ENCODE peak calls at places on chromosomes 1 and 21, in nine cellular contexts. Q, F, K, U, H, T, M, Z and I are unnamed samples.

GRCh38 chr1:172531412-172531811 is 1.5 kb upstream of the SUCO start:
- DNase-seq in Q (no peak), F (no peak), K (no peak), U (no peak), H (no peak), T (no peak), M (no peak), Z (no peak), I (no peak)

GRCh38 chr1:201205036-201205435 is 14.4 kb downstream of the IGFN1 start:
- DNase-seq in Q (no peak), F (no peak), K (no peak), U (no peak), H (no peak), T (no peak), M (no peak), Z (no peak), I (no peak)

GRCh38 chr1:21857142-21857839 is 45.2 kb downstream of the LDLRAD2 start:
- DNase-seq in Q (no peak), F (peak), K (no peak), U (no peak), H (no peak), T (no peak), M (no peak), Z (peak), I (no peak)

GRCh38 chr1:156499703-156500577 is 635 bp downstream of the MEF2D start:
- DNase-seq in Q (peak), F (peak), K (no peak), U (peak), H (no peak), T (peak), M (peak), Z (no peak), I (no peak)

GRCh38 chr21:45981641-45982255 is at the start of gene COL6A1:
- DNase-seq in Q (no peak), F (peak), K (no peak), U (peak), H (peak), T (no peak), M (peak), Z (peak), I (peak)

GRCh38 chr1:198123146-198123545 is 33.7 kb upstream of the NEK7 start:
- DNase-seq in Q (no peak), F (no peak), K (no peak), U (no peak), H (no peak), T (no peak), M (no peak), Z (peak), I (no peak)

GRCh38 chr1:94727846-94728715 is 92.1 kb upstream of the SLC44A3 start:
- DNase-seq in Q (no peak), F (no peak), K (no peak), U (no peak), H (no peak), T (no peak), M (no peak), Z (peak), I (no peak)

GRCh38 chr1:188433428-188433827 is 1604.7 kb downstream of the PLA2G4A start:
- DNase-seq in Q (no peak), F (no peak), K (no peak), U (no peak), H (no peak), T (no peak), M (no peak), Z (no peak), I (no peak)

GRCh38 chr21:29676395-29676794 is 263.4 kb downstream of the GRIK1 start:
- DNase-seq in Q (no peak), F (no peak), K (no peak), U (no peak), H (no peak), T (no peak), M (no peak), Z (no peak), I (no peak)

GRCh38 chr1:34787461-34788420 is 5.1 kb upstream of the GJA4 start:
- DNase-seq in Q (peak), F (no peak), K (no peak), U (peak), H (no peak), T (peak), M (no peak), Z (peak), I (peak)

GRCh38 chr1:5239911-5240310 is 585.5 kb downstream of the AJAP1 start:
- DNase-seq in Q (no peak), F (no peak), K (no peak), U (no peak), H (no peak), T (no peak), M (peak), Z (no peak), I (no peak)

GRCh38 chr21:43968410-43969114 is 43.5 kb upstream of the TRAPPC10 start:
- DNase-seq in Q (no peak), F (no peak), K (no peak), U (no peak), H (no peak), T (no peak), M (no peak), Z (no peak), I (no peak)

GRCh38 chr21:41766883-41767605 is at the start of gene RIPK4:
- DNase-seq in Q (no peak), F (peak), K (no peak), U (peak), H (no peak), T (no peak), M (peak), Z (no peak), I (no peak)

GRCh38 chr21:41634211-41634694 is 126.3 kb upstream of the TMPRSS2 start:
- DNase-seq in Q (no peak), F (no peak), K (no peak), U (peak), H (no peak), T (no peak), M (no peak), Z (no peak), I (no peak)

GRCh38 chr1:40755052-40755451 is 28.5 kb upstream of the KCNQ4 start:
- DNase-seq in Q (no peak), F (no peak), K (no peak), U (no peak), H (no peak), T (no peak), M (no peak), Z (peak), I (no peak)

GRCh38 chr1:53309802-53310201 is 18.1 kb downstream of the LRP8 start:
- DNase-seq in Q (no peak), F (no peak), K (no peak), U (no peak), H (no peak), T (no peak), M (no peak), Z (no peak), I (no peak)

GRCh38 chr1:220353229-220354012 is 81.2 kb upstream of the RAB3GAP2 start:
- DNase-seq in Q (no peak), F (no peak), K (no peak), U (no peak), H (no peak), T (no peak), M (no peak), Z (no peak), I (no peak)

GRCh38 chr21:34983680-34984086 is 65.4 kb downstream of the RUNX1 start:
- DNase-seq in Q (peak), F (no peak), K (no peak), U (no peak), H (no peak), T (peak), M (no peak), Z (no peak), I (no peak)

GRCh38 chr1:244159646-244160045 is 108.6 kb downstream of the ZBTB18 start:
- DNase-seq in Q (no peak), F (no peak), K (no peak), U (no peak), H (no peak), T (no peak), M (no peak), Z (no peak), I (no peak)
- TF ChIP-seq CTCF in Q (no peak), F (no peak), K (no peak), U (no peak), H (no peak), T (no peak), M (no peak), Z (no peak), I (no peak)

DNA sequence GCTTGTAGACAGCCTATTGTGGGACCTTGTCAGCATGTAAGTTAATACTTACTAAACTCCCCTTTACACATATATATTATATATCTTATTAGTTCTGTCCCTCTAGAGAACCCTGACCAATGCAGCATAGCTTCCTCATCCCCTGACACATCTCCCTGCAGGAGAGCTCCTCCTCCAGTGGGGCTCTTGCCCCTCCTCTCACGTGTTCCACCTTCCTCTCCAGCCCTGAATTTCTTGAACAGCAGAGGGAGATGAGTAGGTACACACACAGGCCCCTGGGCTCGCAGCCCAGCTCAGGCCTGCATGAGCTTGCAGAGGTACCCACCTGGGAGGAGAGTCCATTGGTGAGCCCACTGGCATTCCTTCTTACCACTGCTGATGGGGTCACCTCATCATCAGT is 27.3 kb upstream of the GOLT1A start:
- DNase-seq in Q (no peak), F (no peak), K (no peak), U (no peak), H (no peak), T (no peak), M (no peak), Z (no peak), I (no peak)
- TF ChIP-seq CTCF in Q (no peak), F (no peak), K (no peak), U (no peak), H (no peak), T (no peak), M (no peak), Z (no peak), I (no peak)

GRCh38 chr1:151888972-151889570 is 20.2 kb downstream of the THEM4 start:
- DNase-seq in Q (no peak), F (no peak), K (no peak), U (no peak), H (no peak), T (peak), M (no peak), Z (no peak), I (no peak)
- TF ChIP-seq CTCF in Q (peak), F (peak), K (no peak), U (no peak), H (peak), T (peak), M (peak), Z (peak), I (peak)

GRCh38 chr1:19365711-19366110 is 53.6 kb downstream of the SLC66A1 start:
- DNase-seq in Q (no peak), F (no peak), K (no peak), U (no peak), H (no peak), T (no peak), M (no peak), Z (no peak), I (no peak)
- TF ChIP-seq CTCF in Q (no peak), F (no peak), K (no peak), U (no peak), H (no peak), T (no peak), M (no peak), Z (no peak), I (no peak)

GRCh38 chr1:8880068-8880676 is 1.7 kb upstream of the ENO1 start:
- DNase-seq in Q (peak), F (no peak), K (no peak), U (peak), H (no peak), T (no peak), M (peak), Z (peak), I (no peak)

GRCh38 chr1:8878448-8879347 is at the start of gene ENO1:
- DNase-seq in Q (peak), F (peak), K (peak), U (peak), H (peak), T (peak), M (peak), Z (peak), I (peak)

GRCh38 chr1:8883510-8883909 is 5.0 kb upstream of the ENO1 start:
- DNase-seq in Q (no peak), F (no peak), K (no peak), U (no peak), H (no peak), T (no peak), M (no peak), Z (no peak), I (no peak)

GRCh38 chr1:8876099-8876496 is 2.4 kb downstream of the ENO1 start:
- DNase-seq in Q (no peak), F (no peak), K (no peak), U (no peak), H (no peak), T (no peak), M (no peak), Z (no peak), I (no peak)

GRCh38 chr1:8879348-8880067 is 1.0 kb upstream of the ENO1 start:
- DNase-seq in Q (no peak), F (no peak), K (no peak), U (peak), H (no peak), T (no peak), M (no peak), Z (no peak), I (no peak)
- TF ChIP-seq CTCF in Q (peak), F (peak), K (no peak), U (no peak), H (peak), T (peak), M (no peak), Z (peak), I (peak)

GRCh38 chr1:20430355-20431290 is 55.4 kb downstream of the CAMK2N1 start:
- DNase-seq in Q (peak), F (peak), K (no peak), U (no peak), H (no peak), T (no peak), M (no peak), Z (peak), I (no peak)
- TF ChIP-seq CTCF in Q (peak), F (peak), K (no peak), U (no peak), H (peak), T (peak), M (peak), Z (peak), I (peak)

GRCh38 chr1:30982937-30983336 is 74.4 kb upstream of the SDC3 start:
- DNase-seq in Q (no peak), F (no peak), K (no peak), U (no peak), H (no peak), T (no peak), M (no peak), Z (peak), I (no peak)

GRCh38 chr1:30984991-30985503 is 76.5 kb upstream of the SDC3 start:
- DNase-seq in Q (no peak), F (no peak), K (no peak), U (no peak), H (no peak), T (no peak), M (no peak), Z (no peak), I (no peak)

GRCh38 chr1:30984167-30984870 is 75.8 kb upstream of the SDC3 start:
- DNase-seq in Q (no peak), F (no peak), K (no peak), U (no peak), H (no peak), T (no peak), M (no peak), Z (no peak), I (no peak)

GRCh38 chr1:30988045-30988444 is 77.5 kb downstream of the PUM1 start:
- DNase-seq in Q (no peak), F (no peak), K (no peak), U (no peak), H (no peak), T (no peak), M (no peak), Z (no peak), I (no peak)

DNA sequence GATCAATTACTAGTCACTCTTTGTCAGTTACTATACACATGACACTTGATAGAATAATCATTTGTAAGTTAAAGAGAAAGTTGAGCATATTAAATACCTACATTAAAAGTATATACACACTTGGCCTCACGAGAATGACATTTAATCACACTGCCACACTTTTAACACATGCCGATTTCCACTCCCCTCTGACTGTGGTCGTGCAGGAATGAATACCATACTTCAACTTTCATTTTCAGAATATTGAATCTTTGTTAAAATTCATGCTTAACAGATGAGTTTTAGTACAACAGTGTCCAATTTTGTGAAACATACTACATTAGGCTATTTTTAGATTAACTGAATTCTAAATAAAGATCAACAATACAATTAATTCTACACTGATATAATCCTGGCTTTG is 78.2 kb upstream of the SDC3 start:
- DNase-seq in Q (no peak), F (no peak), K (no peak), U (no peak), H (no peak), T (no peak), M (no peak), Z (no peak), I (no peak)
- TF ChIP-seq CTCF in Q (no peak), F (no peak), K (no peak), U (no peak), H (no peak), T (no peak), M (no peak), Z (no peak), I (no peak)